ENCODE peak calls at places on chromosomes 11 and 22, in seven cellular contexts. W, T, O, L, F, G and M are unnamed samples.

GRCh38 chr22:20117656-20118571 is 888 bp upstream of the TRMT2A start:
- DNase-seq in W (peak; percentile 30), T (peak; percentile 51), O (peak; percentile 42), L (no peak), F (no peak), G (no peak), M (peak; percentile 22)

GRCh38 chr22:48945621-48946458 is 881.8 kb downstream of the BRD1 start:
- DNase-seq in W (no peak), T (no peak), O (no peak), L (no peak), F (no peak), G (no peak), M (no peak)

GRCh38 chr11:67268036-67268683 is 1.9 kb downstream of the GRK2 start:
- DNase-seq in W (peak; percentile 44), T (peak; percentile 75), O (no peak), L (no peak), F (no peak), G (peak; percentile 39), M (no peak)

GRCh38 chr22:32020117-32020516 is 22.9 kb upstream of the SLC5A1 start:
- DNase-seq in W (no peak), T (no peak), O (no peak), L (no peak), F (peak; percentile 78), G (no peak), M (no peak)

GRCh38 chr22:26651840-26652239 is 5.5 kb upstream of the MIAT start:
- DNase-seq in W (no peak), T (no peak), O (no peak), L (no peak), F (no peak), G (no peak), M (no peak)

GRCh38 chr11:106956887-106957505 is 61.3 kb downstream of the GUCY1A2 start:
- DNase-seq in W (no peak), T (no peak), O (peak; percentile 4), L (no peak), F (no peak), G (no peak), M (no peak)

GRCh38 chr22:23689414-23689813 is 1.4 kb upstream of the RGL4 start:
- DNase-seq in W (no peak), T (no peak), O (no peak), L (no peak), F (no peak), G (no peak), M (no peak)

GRCh38 chr11:128323381-128323780 is 264.0 kb downstream of the ETS1 start:
- DNase-seq in W (no peak), T (peak; percentile 65), O (no peak), L (no peak), F (peak; percentile 29), G (no peak), M (no peak)

GRCh38 chr11:61885166-61885778 is 6.1 kb downstream of the FADS3 start:
- DNase-seq in W (no peak), T (no peak), O (no peak), L (peak; percentile 46), F (no peak), G (no peak), M (no peak)